ENCODE peak calls at places on chromosomes 12 and 14, in four cellular contexts. X is MCF 10A; U is GM20000; N is CD4-positive, alpha-beta T cell. A is an unnamed sample.

GRCh38 chr12:66693901-66694513 is 15.1 kb upstream of the GRIP1 start:
- DNase-seq in X (peak; percentile 75), U (peak; percentile 41), N (no peak), A (peak; percentile 60)

GRCh38 chr14:89748004-89748403 is 206.5 kb downstream of the EFCAB11 start:
- DNase-seq in X (no peak), U (no peak), N (no peak), A (peak; percentile 9)

GRCh38 chr14:100891501-100892445 is 11.7 kb downstream of the RTL1 start:
- DNase-seq in X (no peak), U (no peak), N (no peak), A (no peak)

GRCh38 chr12:51430196-51430895 is 5.7 kb downstream of the SLC4A8 start:
- DNase-seq in X (no peak), U (no peak), N (no peak), A (no peak)

GRCh38 chr12:108516511-108517275 is 1.6 kb downstream of the FICD start:
- DNase-seq in X (peak; percentile 26), U (no peak), N (no peak), A (no peak)

GRCh38 chr14:105494606-105494929 is 3.5 kb downstream of the TEDC1 start:
- DNase-seq in X (no peak), U (no peak), N (no peak), A (no peak)

GRCh38 chr12:89453579-89453978 is 71.0 kb downstream of the GALNT4 start:
- DNase-seq in X (peak; percentile 11), U (no peak), N (no peak), A (no peak)

GRCh38 chr14:47186491-47186890 is 488.9 kb downstream of the MDGA2 start:
- DNase-seq in X (no peak), U (no peak), N (no peak), A (peak; percentile 35)

GRCh38 chr12:6187948-6188793 is 12.0 kb upstream of the CD9 start:
- DNase-seq in X (peak; percentile 24), U (no peak), N (no peak), A (peak; percentile 62)

GRCh38 chr14:22556990-22557623 is 31.9 kb downstream of the DAD1 start:
- DNase-seq in X (peak; percentile 78), U (peak; percentile 69), N (peak; percentile 92), A (peak; percentile 81)

GRCh38 chr14:22557846-22558220 is 31.2 kb downstream of the DAD1 start:
- DNase-seq in X (no peak), U (no peak), N (no peak), A (no peak)

GRCh38 chr14:22559041-22559440 is 30.0 kb downstream of the DAD1 start:
- DNase-seq in X (no peak), U (no peak), N (no peak), A (no peak)

GRCh38 chr14:22556021-22556989 is 32.7 kb downstream of the DAD1 start:
- DNase-seq in X (peak; percentile 80), U (peak; percentile 89), N (peak; percentile 93), A (peak; percentile 99)

DNA sequence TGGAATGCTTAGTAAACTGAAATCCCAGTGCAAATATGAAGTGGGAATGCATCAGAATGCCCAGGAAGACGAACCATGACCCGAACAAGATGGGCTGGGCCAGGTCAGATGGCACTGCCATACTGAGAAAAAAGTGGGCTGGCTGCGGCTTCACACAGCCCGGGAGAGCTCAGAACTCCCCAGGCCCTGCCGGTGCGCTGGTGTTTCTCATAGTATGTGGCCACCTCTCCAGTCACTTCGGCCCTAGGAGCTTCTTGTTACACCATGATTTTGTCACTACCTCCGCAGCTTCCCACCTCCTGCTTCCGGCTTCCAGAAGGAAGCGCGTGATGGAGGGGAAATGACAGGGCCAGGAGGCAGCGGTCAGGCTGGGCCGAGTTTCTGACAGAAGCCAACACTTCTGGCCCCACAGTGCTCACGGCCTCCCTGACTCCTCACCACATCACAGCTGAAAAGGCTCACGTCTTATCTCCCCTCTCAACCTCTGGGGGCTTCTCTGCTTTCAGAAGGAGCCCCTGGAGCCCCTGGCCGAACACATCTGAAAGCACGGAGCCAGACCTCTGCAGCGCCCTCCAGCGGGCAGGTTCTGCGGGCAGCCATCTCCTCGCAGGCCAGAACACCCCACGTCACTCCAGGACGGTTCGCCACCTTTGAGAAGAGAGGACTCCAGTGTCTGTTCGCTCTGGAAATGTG is 30.7 kb downstream of the DAD1 start:
- DNase-seq in X (no peak), U (no peak), N (no peak), A (no peak)
- TF ChIP-seq CTCF in X (no peak), U (no peak), N (peak; percentile 60), A (peak; percentile 36)

GRCh38 chr12:106722854-106723253 is 51.6 kb upstream of the RIC8B start:
- DNase-seq in X (no peak), U (no peak), N (no peak), A (no peak)
- TF ChIP-seq CTCF in X (no peak), U (no peak), N (no peak), A (no peak)

GRCh38 chr12:40031965-40032364 is 73.9 kb downstream of the SLC2A13 start:
- DNase-seq in X (no peak), U (no peak), N (no peak), A (no peak)
- TF ChIP-seq CTCF in X (no peak), U (no peak), N (no peak), A (peak; percentile 20)

GRCh38 chr12:99393763-99394162 is 253.8 kb upstream of the GARIN6 start:
- DNase-seq in X (no peak), U (no peak), N (no peak), A (no peak)

GRCh38 chr12:99387661-99388060 is 259.9 kb upstream of the GARIN6 start:
- DNase-seq in X (no peak), U (no peak), N (no peak), A (no peak)

GRCh38 chr12:99392091-99392850 is 255.3 kb upstream of the GARIN6 start:
- DNase-seq in X (no peak), U (no peak), N (no peak), A (no peak)

GRCh38 chr12:99389751-99390150 is 257.8 kb upstream of the GARIN6 start:
- DNase-seq in X (no peak), U (no peak), N (no peak), A (no peak)

DNA sequence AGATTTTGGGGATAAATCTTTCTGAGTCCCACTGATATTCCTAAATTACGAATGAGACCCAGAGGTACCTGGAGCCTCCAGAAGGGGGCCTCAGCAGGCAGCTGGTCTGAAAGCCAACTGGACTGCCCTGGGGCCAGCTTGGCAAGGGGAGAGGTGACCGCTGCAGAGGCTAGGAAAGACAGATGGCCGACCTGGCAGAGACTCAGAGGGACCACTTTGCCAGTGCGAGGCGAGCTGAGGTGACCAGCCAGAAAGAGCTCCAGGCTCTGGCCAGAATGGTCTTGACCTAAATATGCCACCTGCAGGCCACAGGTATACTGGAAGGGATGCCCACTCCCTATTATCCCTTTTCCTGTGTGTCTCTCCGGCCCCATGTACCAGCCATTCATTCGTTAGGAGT is 256.8 kb upstream of the GARIN6 start:
- DNase-seq in X (peak; percentile 62), U (peak; percentile 14), N (no peak), A (no peak)
- TF ChIP-seq CTCF in X (peak; percentile 76), U (peak; percentile 42), N (no peak), A (peak; percentile 55)